ENCODE peak calls at places on chromosomes 4 and X, in five cellular contexts. One of them, this sample, is unnamed. For H3K9me3, the result is how much of the 10 kb centered on the place peaks cover.

GRCh38 chrX:17689971-17690409 is 47.3 kb upstream of the SCML1 start:
- DNase-seq in ovary: peak
- DNase-seq in PC-3: peak
- DNase-seq in WERI-Rb-1: peak
- DNase-seq in psoas muscle: no peak
- DNase-seq in this sample: no peak

GRCh38 chr4:10089346-10089745 is 27.3 kb downstream of the WDR1 start:
- DNase-seq in ovary: no peak
- DNase-seq in PC-3: peak
- DNase-seq in WERI-Rb-1: peak
- DNase-seq in psoas muscle: peak
- DNase-seq in this sample: peak

GRCh38 chr4:77418333-77418732 is 187.3 kb upstream of the CXCL13 start:
- DNase-seq in ovary: no peak
- DNase-seq in PC-3: peak
- DNase-seq in WERI-Rb-1: no peak
- DNase-seq in psoas muscle: no peak
- DNase-seq in this sample: no peak

GRCh38 chr4:47863486-47863885 is 25.6 kb upstream of the CORIN start:
- DNase-seq in ovary: no peak
- DNase-seq in PC-3: no peak
- DNase-seq in WERI-Rb-1: no peak
- DNase-seq in psoas muscle: no peak
- DNase-seq in this sample: no peak

GRCh38 chr4:175560628-175561027 is 251.4 kb downstream of the GPM6A start:
- DNase-seq in ovary: no peak
- DNase-seq in PC-3: peak
- DNase-seq in WERI-Rb-1: no peak
- DNase-seq in psoas muscle: no peak
- DNase-seq in this sample: no peak

GRCh38 chr4:167906851-167907250 is 185.5 kb upstream of the ANXA10 start:
- DNase-seq in ovary: no peak
- DNase-seq in PC-3: no peak
- DNase-seq in WERI-Rb-1: no peak
- DNase-seq in psoas muscle: no peak
- DNase-seq in this sample: no peak

GRCh38 chr4:89657931-89658700 is 178.8 kb downstream of the SNCA start:
- DNase-seq in ovary: no peak
- DNase-seq in PC-3: peak
- DNase-seq in WERI-Rb-1: no peak
- DNase-seq in psoas muscle: no peak
- DNase-seq in this sample: no peak

GRCh38 chr4:139368990-139369389 is 66.7 kb upstream of the NDUFC1 start:
- DNase-seq in ovary: no peak
- DNase-seq in PC-3: no peak
- DNase-seq in WERI-Rb-1: no peak
- DNase-seq in psoas muscle: no peak
- DNase-seq in this sample: no peak

GRCh38 chrX:132292753-132293152 is 73.5 kb upstream of the RAP2C start:
- DNase-seq in ovary: peak
- DNase-seq in PC-3: peak
- DNase-seq in WERI-Rb-1: peak
- DNase-seq in psoas muscle: no peak
- DNase-seq in this sample: no peak

GRCh38 chr4:127732623-127733199 is 2.5 kb downstream of the SLC25A31 start:
- DNase-seq in ovary: no peak
- DNase-seq in PC-3: peak
- DNase-seq in WERI-Rb-1: no peak
- DNase-seq in psoas muscle: no peak
- DNase-seq in this sample: no peak

GRCh38 chr4:109548655-109549054 is 11.4 kb upstream of the MCUB start:
- DNase-seq in ovary: no peak
- DNase-seq in PC-3: peak
- DNase-seq in WERI-Rb-1: no peak
- DNase-seq in psoas muscle: no peak
- DNase-seq in this sample: no peak

GRCh38 chrX:134692990-134693389 is 34.7 kb upstream of the PLAC1 start:
- DNase-seq in ovary: no peak
- DNase-seq in PC-3: peak
- DNase-seq in WERI-Rb-1: no peak
- DNase-seq in psoas muscle: no peak
- DNase-seq in this sample: no peak

GRCh38 chr4:78414116-78414515 is 137.5 kb upstream of the ANXA3 start:
- DNase-seq in ovary: no peak
- DNase-seq in PC-3: no peak
- DNase-seq in WERI-Rb-1: no peak
- DNase-seq in psoas muscle: no peak
- DNase-seq in this sample: no peak

GRCh38 chrX:153061732-153062131 is 5.5 kb downstream of the PNMA3 start:
- DNase-seq in ovary: no peak
- DNase-seq in PC-3: peak
- DNase-seq in WERI-Rb-1: no peak
- DNase-seq in psoas muscle: no peak
- DNase-seq in this sample: no peak

GRCh38 chr4:127782025-127782274 is 172 bp upstream of the HSPA4L start:
- DNase-seq in ovary: no peak
- DNase-seq in PC-3: peak
- DNase-seq in WERI-Rb-1: peak
- DNase-seq in psoas muscle: peak
- DNase-seq in this sample: peak

GRCh38 chrX:49627030-49627777 is 28.4 kb downstream of the GAGE1 start:
- DNase-seq in ovary: no peak
- DNase-seq in PC-3: peak
- DNase-seq in WERI-Rb-1: no peak
- DNase-seq in psoas muscle: no peak
- DNase-seq in this sample: no peak

GRCh38 chr4:151908734-151909497 is 148.1 kb upstream of the GATB start:
- DNase-seq in ovary: no peak
- DNase-seq in PC-3: no peak
- DNase-seq in WERI-Rb-1: no peak
- DNase-seq in psoas muscle: no peak
- DNase-seq in this sample: no peak

GRCh38 chrX:56764153-56764974 is 35.3 kb downstream of the NBDY start:
- DNase-seq in ovary: peak
- DNase-seq in PC-3: peak
- DNase-seq in WERI-Rb-1: peak
- DNase-seq in psoas muscle: peak
- DNase-seq in this sample: no peak
- TF ChIP-seq CTCF in ovary: peak
- TF ChIP-seq CTCF in PC-3: peak
- TF ChIP-seq CTCF in WERI-Rb-1: peak
- TF ChIP-seq CTCF in psoas muscle: peak
- TF ChIP-seq CTCF in this sample: peak

DNA sequence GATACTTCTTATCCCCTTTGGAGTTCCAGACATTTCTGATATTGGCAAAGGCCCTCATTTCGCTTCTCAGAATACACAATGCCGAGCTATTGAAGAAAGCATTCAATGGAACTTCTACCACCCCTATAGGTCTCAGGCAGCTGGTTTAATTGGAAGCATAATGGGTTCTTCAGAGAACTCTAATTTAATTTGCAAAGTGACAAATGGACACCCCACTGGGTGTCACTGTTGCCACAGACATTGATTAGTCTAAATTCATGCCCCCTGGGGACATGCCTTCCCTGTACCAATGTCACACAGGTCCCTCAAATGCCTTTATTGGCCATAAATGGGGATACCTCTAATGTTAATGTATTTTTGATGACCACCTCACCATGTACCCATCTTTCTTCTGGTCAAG is 22.9 kb upstream of the TMEM255A start:
- DNase-seq in ovary: no peak
- DNase-seq in PC-3: no peak
- DNase-seq in WERI-Rb-1: no peak
- DNase-seq in psoas muscle: no peak
- DNase-seq in this sample: no peak
- H3K9me3 ChIP-seq in ovary: under half
- H3K9me3 ChIP-seq in PC-3: under half
- H3K9me3 ChIP-seq in WERI-Rb-1: under half
- H3K9me3 ChIP-seq in psoas muscle: under half
- H3K9me3 ChIP-seq in this sample: under half

DNA sequence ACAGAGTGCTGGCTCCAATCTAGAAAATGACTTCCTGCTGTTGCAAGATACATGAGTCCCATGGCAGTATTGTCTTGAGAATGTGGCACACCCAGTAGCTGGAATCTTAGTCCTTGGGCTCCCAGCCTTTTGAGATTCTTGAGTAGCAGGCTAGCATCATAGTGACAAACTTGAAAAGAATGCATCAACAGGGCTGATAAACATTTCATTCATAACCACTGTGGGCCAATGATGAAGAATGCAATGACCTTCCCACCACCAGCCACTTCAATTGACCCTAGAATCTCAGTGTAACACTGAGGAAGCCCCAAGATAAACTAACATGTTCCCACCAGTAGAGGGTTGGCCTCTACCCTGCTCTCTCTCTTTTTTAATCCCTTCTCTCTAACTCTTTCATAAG is 329.3 kb downstream of the GBA3 start:
- DNase-seq in ovary: no peak
- DNase-seq in PC-3: peak
- DNase-seq in WERI-Rb-1: no peak
- DNase-seq in psoas muscle: no peak
- DNase-seq in this sample: no peak
- TF ChIP-seq CTCF in ovary: no peak
- TF ChIP-seq CTCF in PC-3: no peak
- TF ChIP-seq CTCF in WERI-Rb-1: no peak
- TF ChIP-seq CTCF in psoas muscle: no peak
- TF ChIP-seq CTCF in this sample: no peak

DNA sequence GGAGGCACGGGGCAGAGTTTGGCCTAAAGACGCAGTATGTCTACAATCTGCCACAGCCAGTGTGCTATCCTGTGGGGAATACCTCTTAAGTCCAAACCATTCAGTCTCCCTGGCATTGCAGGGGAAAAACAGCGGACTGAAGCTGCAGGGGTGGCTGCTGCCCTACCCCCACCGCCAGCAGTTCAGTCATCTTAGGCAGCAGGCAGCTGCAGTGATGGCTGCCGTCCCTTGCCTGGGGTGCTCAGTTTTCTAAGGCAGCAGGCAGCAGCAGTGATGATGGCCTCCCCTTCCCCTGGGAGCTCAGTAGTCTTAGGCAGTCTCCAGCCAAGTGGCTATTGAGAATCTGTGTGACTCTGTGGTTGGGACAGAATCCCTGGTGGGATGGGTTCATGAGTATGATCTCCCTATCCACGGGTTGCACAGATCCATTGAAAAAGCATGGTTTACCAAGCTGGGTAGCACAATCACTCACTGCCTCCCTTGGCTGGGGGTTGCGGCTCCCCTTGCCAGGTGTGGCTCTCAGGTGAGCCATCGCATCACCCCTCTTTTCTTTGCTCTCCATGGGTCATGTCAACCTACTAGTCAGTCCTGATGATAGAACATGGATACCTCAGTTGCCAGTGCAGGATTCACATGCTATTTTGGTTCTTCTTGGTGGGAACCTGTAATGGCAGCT is 48.9 kb upstream of the GRID2 start:
- DNase-seq in ovary: no peak
- DNase-seq in PC-3: no peak
- DNase-seq in WERI-Rb-1: no peak
- DNase-seq in psoas muscle: no peak
- DNase-seq in this sample: no peak
- H3K9me3 ChIP-seq in ovary: under half
- H3K9me3 ChIP-seq in PC-3: under half
- H3K9me3 ChIP-seq in WERI-Rb-1: under half
- H3K9me3 ChIP-seq in psoas muscle: under half
- H3K9me3 ChIP-seq in this sample: under half

GRCh38 chrX:74338852-74339251 is 34.9 kb downstream of the ZCCHC13 start:
- DNase-seq in ovary: no peak
- DNase-seq in PC-3: no peak
- DNase-seq in WERI-Rb-1: no peak
- DNase-seq in psoas muscle: no peak
- DNase-seq in this sample: no peak
- TF ChIP-seq CTCF in ovary: no peak
- TF ChIP-seq CTCF in PC-3: no peak
- TF ChIP-seq CTCF in WERI-Rb-1: no peak
- TF ChIP-seq CTCF in psoas muscle: no peak
- TF ChIP-seq CTCF in this sample: no peak

GRCh38 chr4:761739-762138 is 56.1 kb downstream of the PCGF3 start:
- DNase-seq in ovary: no peak
- DNase-seq in PC-3: no peak
- DNase-seq in WERI-Rb-1: no peak
- DNase-seq in psoas muscle: no peak
- DNase-seq in this sample: peak
- H3K9me3 ChIP-seq in ovary: under half
- H3K9me3 ChIP-seq in PC-3: under half
- H3K9me3 ChIP-seq in WERI-Rb-1: under half
- H3K9me3 ChIP-seq in psoas muscle: under half
- H3K9me3 ChIP-seq in this sample: under half

DNA sequence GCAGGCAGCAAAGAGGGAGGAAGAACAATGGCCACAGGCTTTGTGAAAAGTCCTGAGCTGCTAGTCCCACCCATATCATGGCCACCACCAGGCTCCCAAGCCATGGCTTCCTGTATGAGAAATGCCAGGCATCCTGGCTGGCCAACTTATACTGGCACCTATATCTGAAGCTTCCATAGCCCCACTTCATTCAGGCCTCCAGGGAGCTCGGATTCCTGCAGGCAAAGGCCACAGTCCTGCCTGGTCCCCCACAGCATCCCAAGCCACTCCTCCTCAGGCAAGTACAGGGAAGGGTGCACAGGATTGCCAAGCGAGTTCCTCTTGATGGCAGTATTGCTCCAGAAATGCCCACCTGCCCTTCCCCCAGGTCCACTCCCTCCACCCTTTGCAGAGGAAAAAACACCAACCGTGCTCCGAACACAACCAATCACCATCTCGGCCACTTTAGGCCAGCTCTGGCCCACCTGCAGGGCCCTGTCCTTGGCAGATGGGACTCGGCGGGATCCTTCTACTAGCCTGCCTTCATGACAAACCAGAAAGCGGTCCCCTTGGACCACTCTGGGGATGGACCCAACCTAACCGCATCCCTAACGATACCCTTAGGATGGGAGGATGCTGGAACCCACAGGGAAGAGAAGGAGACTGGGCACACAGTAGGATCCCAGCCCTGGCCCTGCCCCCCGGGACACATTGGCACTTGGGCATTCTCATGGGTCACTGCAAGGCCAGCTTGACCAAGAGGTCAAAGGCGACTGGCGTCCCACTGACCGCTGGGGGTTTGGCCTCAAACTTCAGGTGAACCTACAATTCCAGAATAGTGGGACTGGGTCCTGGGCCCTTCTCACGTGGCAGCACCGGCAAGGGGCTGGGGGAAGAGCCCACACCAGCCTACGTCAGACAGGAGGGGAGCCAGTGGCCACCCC is 220.4 kb upstream of the AGTR2 start:
- DNase-seq in ovary: peak
- DNase-seq in PC-3: peak
- DNase-seq in WERI-Rb-1: peak
- DNase-seq in psoas muscle: no peak
- DNase-seq in this sample: no peak
- TF ChIP-seq CTCF in ovary: no peak
- TF ChIP-seq CTCF in PC-3: peak
- TF ChIP-seq CTCF in WERI-Rb-1: peak
- TF ChIP-seq CTCF in psoas muscle: peak
- TF ChIP-seq CTCF in this sample: no peak

This sample was measured in lower lobe of right lung.